ENCODE peak calls at places on chromosomes 1 and 21, in four cellular contexts. O is A549, N is K562, W is GM12878. M is an unnamed sample.

GRCh38 chr1:181036107-181036843 is 2.5 kb downstream of the MR1 start:
- DNase-seq in N (no peak), W (no peak), O (no peak), M (no peak)

GRCh38 chr1:163068716-163069115 is 445 bp upstream of the RGS4 start:
- DNase-seq in W (no peak), N (no peak), O (no peak), M (no peak)

GRCh38 chr1:104380003-104380402 is 630.3 kb downstream of the AMY1C start:
- DNase-seq in O (no peak), W (no peak), N (no peak), M (no peak)

GRCh38 chr1:206703647-206704046 is 18.9 kb downstream of the MAPKAPK2 start:
- DNase-seq in O (no peak), N (no peak), W (peak), M (no peak)

GRCh38 chr1:13662498-13662897 is 37.5 kb upstream of the PRDM2 start:
- DNase-seq in N (no peak), O (no peak), W (no peak), M (no peak)

GRCh38 chr1:27864264-27864895 is 8.0 kb upstream of the THEMIS2 start:
- DNase-seq in O (no peak), W (peak), N (no peak), M (no peak)

GRCh38 chr1:15304708-15305326 is 57.8 kb downstream of the FHAD1 start:
- DNase-seq in O (peak), W (no peak), N (peak), M (peak)

GRCh38 chr1:89855413-89856123 is 34.7 kb downstream of the LRRC8D start:
- DNase-seq in N (no peak), W (peak), O (no peak), M (no peak)

GRCh38 chr1:51898090-51898734 is 19.7 kb upstream of the NRDC start:
- DNase-seq in W (no peak), N (no peak), O (peak), M (no peak)

GRCh38 chr1:239833709-239834108 is 258.0 kb upstream of the FMN2 start:
- DNase-seq in W (no peak), N (no peak), O (no peak), M (no peak)

GRCh38 chr1:96361251-96361856 is 360.2 kb upstream of the PTBP2 start:
- DNase-seq in W (no peak), O (no peak), N (no peak), M (no peak)

GRCh38 chr1:182413969-182414368 is 13.5 kb upstream of the TEDDM1 start:
- DNase-seq in O (no peak), W (no peak), N (no peak), M (no peak)

GRCh38 chr1:178418284-178418955 is 78.3 kb downstream of the CLEC20A start:
- DNase-seq in N (no peak), O (no peak), W (no peak), M (no peak)

GRCh38 chr1:229019647-229020281 is 251.1 kb upstream of the RAB4A start:
- DNase-seq in O (no peak), N (no peak), W (no peak), M (peak)

GRCh38 chr1:11781298-11781697 is 19.3 kb downstream of the C1orf167 start:
- DNase-seq in O (no peak), N (no peak), W (no peak), M (no peak)

GRCh38 chr1:1799716-1800115 is 21.4 kb upstream of the NADK start:
- DNase-seq in N (no peak), W (peak), O (no peak), M (no peak)

GRCh38 chr1:2208309-2209239 is 14.0 kb upstream of the FAAP20 start:
- DNase-seq in O (peak), W (no peak), N (no peak), M (peak)

GRCh38 chr1:145917595-145917994 is 922 bp downstream of the PEX11B start:
- DNase-seq in W (no peak), N (no peak), O (no peak), M (no peak)

GRCh38 chr1:226407199-226407496 is 745 bp downstream of the PARP1 start:
- DNase-seq in N (no peak), W (no peak), O (no peak), M (no peak)

GRCh38 chr1:172408958-172409357 is 11.5 kb upstream of the C1orf105 start:
- DNase-seq in N (no peak), O (no peak), W (no peak), M (no peak)

GRCh38 chr1:228393811-228394570 is 12.6 kb downstream of the TRIM11 start:
- DNase-seq in N (no peak), O (no peak), W (no peak), M (no peak)

GRCh38 chr1:29412591-29412990 is 176.3 kb downstream of the PTPRU start:
- DNase-seq in W (no peak), O (no peak), N (no peak), M (no peak)

GRCh38 chr1:43853161-43853921 is 80.3 kb upstream of the ARTN start:
- DNase-seq in N (no peak), W (peak), O (no peak), M (no peak)

DNA sequence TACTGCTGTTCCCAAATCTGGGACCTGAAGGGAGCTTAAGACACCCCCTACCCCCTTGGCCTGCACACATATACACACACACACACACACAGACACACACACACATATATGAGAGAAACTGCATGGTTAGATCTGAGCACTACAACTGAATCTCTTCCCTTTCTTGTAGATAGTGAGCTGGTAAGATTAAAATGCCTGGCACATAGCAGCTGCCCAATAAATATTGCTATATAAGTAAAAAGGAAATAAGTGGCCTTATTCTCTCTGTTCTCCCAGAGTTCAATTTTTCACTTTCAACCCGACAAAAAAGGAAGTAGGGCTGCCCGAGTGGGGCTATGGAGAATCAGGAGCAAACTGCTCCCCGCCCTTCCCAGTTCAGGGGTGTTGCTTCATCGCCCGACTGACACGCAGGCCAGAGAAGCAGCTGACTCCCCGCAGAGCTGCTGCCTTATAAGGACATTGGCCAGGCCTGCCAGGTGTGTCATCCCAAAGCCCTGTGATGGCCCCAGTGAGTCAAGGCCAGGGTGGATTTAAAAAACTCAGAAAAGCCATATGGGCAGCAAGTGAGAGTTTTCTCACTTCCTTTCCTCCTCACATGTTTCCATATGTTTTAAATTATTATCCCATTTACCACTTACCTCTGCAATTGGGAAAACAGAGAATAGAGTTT is 106.5 kb upstream of the SLC44A3 start:
- DNase-seq in N (no peak), W (no peak), O (peak), M (peak)
- TF ChIP-seq POLR2AphosphoS2 in N (no peak), W (no peak), O (no peak), M (no peak)

GRCh38 chr1:243716901-243717300 is 133.1 kb downstream of the AKT3 start:
- DNase-seq in W (no peak), O (no peak), N (no peak), M (no peak)
- TF ChIP-seq POLR2AphosphoS2 in W (no peak), O (no peak), N (no peak), M (no peak)

DNA sequence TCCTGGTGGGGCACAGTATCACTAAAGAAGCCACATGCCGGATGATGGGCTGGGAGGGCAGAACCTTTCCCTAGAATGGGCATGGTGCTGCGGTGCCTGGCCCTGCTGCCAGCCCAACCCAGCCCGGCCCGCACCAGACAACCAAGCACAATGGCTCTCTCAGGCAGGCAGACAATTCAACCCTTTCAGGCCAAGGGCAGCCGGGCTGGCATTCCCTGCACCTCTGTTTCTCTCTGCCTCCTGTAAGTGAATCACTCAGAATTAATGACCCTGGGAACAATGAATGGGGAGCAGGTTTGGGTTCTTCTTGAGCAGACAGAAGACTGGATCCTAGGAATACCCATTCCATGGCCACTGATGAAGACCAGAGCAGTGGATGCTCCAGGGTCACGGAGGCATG is 41.0 kb upstream of the IFFO2 start:
- DNase-seq in N (no peak), O (no peak), W (no peak), M (no peak)
- TF ChIP-seq POLR2AphosphoS2 in N (no peak), O (no peak), W (no peak), M (no peak)

DNA sequence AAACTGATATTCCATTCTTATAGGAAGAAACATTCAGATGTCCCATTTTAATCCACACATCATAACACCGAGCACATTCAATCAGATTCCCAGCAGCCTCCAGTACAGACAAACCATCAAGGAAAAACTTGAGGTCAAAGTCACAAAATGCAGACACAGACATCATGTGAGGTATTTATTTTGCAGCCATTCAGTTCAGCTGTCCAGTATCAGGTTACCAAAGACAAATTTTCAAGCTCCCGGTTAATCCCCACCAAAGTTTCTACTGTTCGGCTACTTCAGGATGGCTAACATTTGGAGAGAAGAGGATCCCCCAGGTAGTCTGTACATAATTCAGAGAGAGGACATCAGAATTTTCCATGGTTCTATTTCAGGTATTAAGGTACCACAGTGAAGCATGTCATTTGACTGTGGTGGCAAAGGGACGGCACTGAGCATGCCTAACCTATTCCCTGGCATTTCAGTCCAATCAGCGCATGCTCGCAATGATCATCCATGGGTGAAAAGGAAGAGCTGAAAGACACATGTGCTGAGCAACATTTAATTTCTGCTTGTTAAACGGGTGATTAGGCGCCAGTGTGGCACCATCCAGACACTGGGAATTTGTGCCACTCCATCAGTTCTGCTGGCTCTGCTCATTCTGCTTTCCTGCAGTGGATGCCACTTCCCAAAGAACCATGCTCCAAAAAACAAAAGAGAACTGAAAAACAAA is 13.6 kb upstream of the NDC1 start:
- DNase-seq in O (no peak), N (no peak), W (no peak), M (peak)
- TF ChIP-seq POLR2AphosphoS2 in O (no peak), N (no peak), W (no peak), M (no peak)

GRCh38 chr21:21028275-21028814 is 30.1 kb downstream of the NCAM2 start:
- DNase-seq in W (no peak), N (no peak), O (no peak), M (no peak)

GRCh38 chr21:21034046-21034445 is 35.8 kb downstream of the NCAM2 start:
- DNase-seq in O (no peak), W (no peak), N (no peak), M (no peak)

GRCh38 chr21:21025742-21026141 is 27.5 kb downstream of the NCAM2 start:
- DNase-seq in N (no peak), O (no peak), W (no peak), M (no peak)

GRCh38 chr21:21030311-21030710 is 32.1 kb downstream of the NCAM2 start:
- DNase-seq in O (no peak), N (no peak), W (no peak), M (no peak)

DNA sequence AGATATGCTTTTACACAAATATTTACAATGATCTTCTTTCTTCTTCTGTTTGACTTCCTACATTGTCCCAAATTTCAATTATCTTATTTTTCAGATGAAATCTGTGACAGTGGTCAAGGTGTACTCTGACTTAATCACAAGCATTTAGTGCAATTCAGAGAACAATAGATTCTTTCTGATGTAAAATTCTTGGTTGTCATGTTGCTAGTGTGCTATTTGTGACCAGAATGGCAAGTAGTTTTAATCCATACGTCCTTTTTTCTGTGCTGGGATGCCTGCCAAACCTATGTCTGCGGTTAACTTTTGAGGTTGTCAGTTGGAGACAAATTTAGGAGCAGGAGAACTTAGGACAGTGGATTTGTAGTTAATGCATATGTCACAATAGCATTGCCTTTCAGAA is 30.9 kb downstream of the NCAM2 start:
- DNase-seq in W (no peak), N (no peak), O (no peak), M (no peak)
- TF ChIP-seq POLR2AphosphoS2 in W (no peak), N (no peak), O (no peak), M (no peak)

GRCh38 chr1:58017641-58018040 is 528.9 kb downstream of the OMA1 start:
- DNase-seq in O (no peak), W (no peak), N (no peak), M (no peak)

GRCh38 chr1:58006421-58007032 is 540.0 kb downstream of the OMA1 start:
- DNase-seq in W (no peak), O (no peak), N (no peak), M (no peak)

GRCh38 chr1:58013237-58013636 is 533.3 kb downstream of the OMA1 start:
- DNase-seq in O (no peak), W (no peak), N (no peak), M (peak)

GRCh38 chr1:58011978-58012377 is 534.5 kb downstream of the OMA1 start:
- DNase-seq in O (no peak), N (no peak), W (no peak), M (no peak)
- TF ChIP-seq POLR2AphosphoS2 in O (no peak), N (no peak), W (no peak), M (no peak)

M was measured in HepG2.